ENCODE peak calls at places on chromosomes 6 and 20, in seven cellular contexts. One of them, this sample, is unnamed.
A peak's percentile ranks its signal among the peaks of the same experiment; 100 is the strongest.

GRCh38 chr6:69308584-69308983 is 488.2 kb downstream of the LMBRD1 start:
- DNase-seq in CD8-positive, alpha-beta T cell: no peak
- DNase-seq in HepG2: no peak
- DNase-seq in mammary epithelial cell: no peak
- DNase-seq in psoas muscle: no peak
- DNase-seq in left ventricle myocardium inferior: no peak
- DNase-seq in fibroblast of lung: no peak
- DNase-seq in this sample: no peak

GRCh38 chr20:61426361-61426760 is 174.3 kb downstream of the CDH4 start:
- DNase-seq in CD8-positive, alpha-beta T cell: no peak
- DNase-seq in HepG2: no peak
- DNase-seq in mammary epithelial cell: no peak
- DNase-seq in psoas muscle: no peak
- DNase-seq in left ventricle myocardium inferior: no peak
- DNase-seq in fibroblast of lung: peak; percentile 43
- DNase-seq in this sample: no peak

GRCh38 chr6:25061289-25061945 is 125.7 kb upstream of the RIPOR2 start:
- DNase-seq in CD8-positive, alpha-beta T cell: no peak
- DNase-seq in HepG2: no peak
- DNase-seq in mammary epithelial cell: no peak
- DNase-seq in psoas muscle: no peak
- DNase-seq in left ventricle myocardium inferior: no peak
- DNase-seq in fibroblast of lung: peak; percentile 47
- DNase-seq in this sample: no peak

GRCh38 chr6:52013035-52013434 is 74.4 kb downstream of the PKHD1 start:
- DNase-seq in CD8-positive, alpha-beta T cell: no peak
- DNase-seq in HepG2: no peak
- DNase-seq in mammary epithelial cell: peak; percentile 26
- DNase-seq in psoas muscle: no peak
- DNase-seq in left ventricle myocardium inferior: no peak
- DNase-seq in fibroblast of lung: no peak
- DNase-seq in this sample: no peak

GRCh38 chr6:104884867-104885517 is 25.3 kb upstream of the HACE1 start:
- DNase-seq in CD8-positive, alpha-beta T cell: no peak
- DNase-seq in HepG2: no peak
- DNase-seq in mammary epithelial cell: no peak
- DNase-seq in psoas muscle: no peak
- DNase-seq in left ventricle myocardium inferior: no peak
- DNase-seq in fibroblast of lung: peak; percentile 5
- DNase-seq in this sample: no peak

GRCh38 chr6:112408522-112408921 is 61.4 kb downstream of the RFPL4B start:
- DNase-seq in CD8-positive, alpha-beta T cell: peak; percentile 5
- DNase-seq in HepG2: no peak
- DNase-seq in mammary epithelial cell: no peak
- DNase-seq in psoas muscle: no peak
- DNase-seq in left ventricle myocardium inferior: no peak
- DNase-seq in fibroblast of lung: no peak
- DNase-seq in this sample: no peak

GRCh38 chr6:42331019-42331418 is 113.4 kb upstream of the MRPS10 start:
- DNase-seq in CD8-positive, alpha-beta T cell: no peak
- DNase-seq in HepG2: no peak
- DNase-seq in mammary epithelial cell: no peak
- DNase-seq in psoas muscle: no peak
- DNase-seq in left ventricle myocardium inferior: no peak
- DNase-seq in fibroblast of lung: no peak
- DNase-seq in this sample: no peak

GRCh38 chr6:3228046-3228671 is 706 bp upstream of the TUBB2B start:
- DNase-seq in CD8-positive, alpha-beta T cell: peak; percentile 30
- DNase-seq in HepG2: no peak
- DNase-seq in mammary epithelial cell: no peak
- DNase-seq in psoas muscle: no peak
- DNase-seq in left ventricle myocardium inferior: no peak
- DNase-seq in fibroblast of lung: no peak
- DNase-seq in this sample: peak; percentile 65

GRCh38 chr6:161618816-161619454 is 345.1 kb upstream of the AGPAT4 start:
- DNase-seq in CD8-positive, alpha-beta T cell: no peak
- DNase-seq in HepG2: peak; percentile 49
- DNase-seq in mammary epithelial cell: peak; percentile 35
- DNase-seq in psoas muscle: no peak
- DNase-seq in left ventricle myocardium inferior: peak; percentile 20
- DNase-seq in fibroblast of lung: peak; percentile 78
- DNase-seq in this sample: no peak

GRCh38 chr6:44024597-44025219 is 102.5 kb downstream of the MRPL14 start:
- DNase-seq in CD8-positive, alpha-beta T cell: no peak
- DNase-seq in HepG2: no peak
- DNase-seq in mammary epithelial cell: no peak
- DNase-seq in psoas muscle: no peak
- DNase-seq in left ventricle myocardium inferior: no peak
- DNase-seq in fibroblast of lung: no peak
- DNase-seq in this sample: no peak

GRCh38 chr6:112153926-112154621 is 66.7 kb downstream of the FAM229B start:
- DNase-seq in CD8-positive, alpha-beta T cell: no peak
- DNase-seq in HepG2: no peak
- DNase-seq in mammary epithelial cell: peak; percentile 53
- DNase-seq in psoas muscle: no peak
- DNase-seq in left ventricle myocardium inferior: no peak
- DNase-seq in fibroblast of lung: peak; percentile 94
- DNase-seq in this sample: no peak

GRCh38 chr6:161486903-161487531 is 213.2 kb upstream of the AGPAT4 start:
- DNase-seq in CD8-positive, alpha-beta T cell: no peak
- DNase-seq in HepG2: no peak
- DNase-seq in mammary epithelial cell: peak; percentile 50
- DNase-seq in psoas muscle: no peak
- DNase-seq in left ventricle myocardium inferior: no peak
- DNase-seq in fibroblast of lung: peak; percentile 55
- DNase-seq in this sample: no peak

GRCh38 chr6:2149370-2150006 is 95.9 kb downstream of the GMDS start:
- DNase-seq in CD8-positive, alpha-beta T cell: no peak
- DNase-seq in HepG2: no peak
- DNase-seq in mammary epithelial cell: no peak
- DNase-seq in psoas muscle: no peak
- DNase-seq in left ventricle myocardium inferior: no peak
- DNase-seq in fibroblast of lung: no peak
- DNase-seq in this sample: no peak

GRCh38 chr20:61942526-61942925 is 123.2 kb downstream of the TAF4 start:
- DNase-seq in CD8-positive, alpha-beta T cell: no peak
- DNase-seq in HepG2: no peak
- DNase-seq in mammary epithelial cell: no peak
- DNase-seq in psoas muscle: peak; percentile 21
- DNase-seq in left ventricle myocardium inferior: no peak
- DNase-seq in fibroblast of lung: no peak
- DNase-seq in this sample: no peak

GRCh38 chr6:107740496-107741190 is 83.5 kb downstream of the SCML4 start:
- DNase-seq in CD8-positive, alpha-beta T cell: no peak
- DNase-seq in HepG2: no peak
- DNase-seq in mammary epithelial cell: no peak
- DNase-seq in psoas muscle: no peak
- DNase-seq in left ventricle myocardium inferior: no peak
- DNase-seq in fibroblast of lung: no peak
- DNase-seq in this sample: no peak

GRCh38 chr6:129785081-129785755 is 75.2 kb upstream of the ARHGAP18 start:
- DNase-seq in CD8-positive, alpha-beta T cell: no peak
- DNase-seq in HepG2: no peak
- DNase-seq in mammary epithelial cell: no peak
- DNase-seq in psoas muscle: no peak
- DNase-seq in left ventricle myocardium inferior: no peak
- DNase-seq in fibroblast of lung: peak; percentile 20
- DNase-seq in this sample: no peak

GRCh38 chr6:157268835-157269234 is 54.5 kb downstream of the TMEM242 start:
- DNase-seq in CD8-positive, alpha-beta T cell: no peak
- DNase-seq in HepG2: no peak
- DNase-seq in mammary epithelial cell: no peak
- DNase-seq in psoas muscle: no peak
- DNase-seq in left ventricle myocardium inferior: peak; percentile 50
- DNase-seq in fibroblast of lung: no peak
- DNase-seq in this sample: no peak

GRCh38 chr6:164379786-164380185 is 929.6 kb downstream of the C6orf118 start:
- DNase-seq in CD8-positive, alpha-beta T cell: no peak
- DNase-seq in HepG2: no peak
- DNase-seq in mammary epithelial cell: no peak
- DNase-seq in psoas muscle: no peak
- DNase-seq in left ventricle myocardium inferior: no peak
- DNase-seq in fibroblast of lung: peak; percentile 35
- DNase-seq in this sample: no peak

GRCh38 chr6:45026003-45026516 is 302.1 kb upstream of the RUNX2 start:
- DNase-seq in CD8-positive, alpha-beta T cell: no peak
- DNase-seq in HepG2: peak; percentile 54
- DNase-seq in mammary epithelial cell: no peak
- DNase-seq in psoas muscle: no peak
- DNase-seq in left ventricle myocardium inferior: no peak
- DNase-seq in fibroblast of lung: no peak
- DNase-seq in this sample: no peak

GRCh38 chr6:87250019-87250418 is 72.4 kb upstream of the SMIM8 start:
- DNase-seq in CD8-positive, alpha-beta T cell: no peak
- DNase-seq in HepG2: no peak
- DNase-seq in mammary epithelial cell: no peak
- DNase-seq in psoas muscle: no peak
- DNase-seq in left ventricle myocardium inferior: no peak
- DNase-seq in fibroblast of lung: no peak
- DNase-seq in this sample: no peak

GRCh38 chr6:106160189-106160588 is 74.1 kb downstream of the PRDM1 start:
- DNase-seq in CD8-positive, alpha-beta T cell: no peak
- DNase-seq in HepG2: no peak
- DNase-seq in mammary epithelial cell: peak; percentile 12
- DNase-seq in psoas muscle: no peak
- DNase-seq in left ventricle myocardium inferior: no peak
- DNase-seq in fibroblast of lung: peak; percentile 69
- DNase-seq in this sample: no peak

GRCh38 chr20:57476073-57476526 is 48.8 kb downstream of the CTCFL start:
- DNase-seq in CD8-positive, alpha-beta T cell: no peak
- DNase-seq in HepG2: no peak
- DNase-seq in mammary epithelial cell: no peak
- DNase-seq in psoas muscle: no peak
- DNase-seq in left ventricle myocardium inferior: no peak
- DNase-seq in fibroblast of lung: no peak
- DNase-seq in this sample: no peak

GRCh38 chr6:158283304-158284005 is 28.8 kb upstream of the TULP4 start:
- DNase-seq in CD8-positive, alpha-beta T cell: peak; percentile 34
- DNase-seq in HepG2: no peak
- DNase-seq in mammary epithelial cell: peak; percentile 18
- DNase-seq in psoas muscle: no peak
- DNase-seq in left ventricle myocardium inferior: no peak
- DNase-seq in fibroblast of lung: peak; percentile 67
- DNase-seq in this sample: no peak

GRCh38 chr20:61822396-61822795 is 243.3 kb downstream of the TAF4 start:
- DNase-seq in CD8-positive, alpha-beta T cell: no peak
- DNase-seq in HepG2: no peak
- DNase-seq in mammary epithelial cell: no peak
- DNase-seq in psoas muscle: peak; percentile 33
- DNase-seq in left ventricle myocardium inferior: no peak
- DNase-seq in fibroblast of lung: no peak
- DNase-seq in this sample: no peak

GRCh38 chr6:29011276-29011734 is 6.2 kb upstream of the ZNF311 start:
- DNase-seq in CD8-positive, alpha-beta T cell: peak; percentile 51
- DNase-seq in HepG2: no peak
- DNase-seq in mammary epithelial cell: peak; percentile 53
- DNase-seq in psoas muscle: peak; percentile 55
- DNase-seq in left ventricle myocardium inferior: no peak
- DNase-seq in fibroblast of lung: peak; percentile 69
- DNase-seq in this sample: no peak

GRCh38 chr20:23106271-23106851 is 20.2 kb upstream of the CD93 start:
- DNase-seq in CD8-positive, alpha-beta T cell: no peak
- DNase-seq in HepG2: no peak
- DNase-seq in mammary epithelial cell: no peak
- DNase-seq in psoas muscle: peak; percentile 49
- DNase-seq in left ventricle myocardium inferior: no peak
- DNase-seq in fibroblast of lung: no peak
- DNase-seq in this sample: no peak

GRCh38 chr6:18477301-18477941 is 90.3 kb downstream of the RNF144B start:
- DNase-seq in CD8-positive, alpha-beta T cell: no peak
- DNase-seq in HepG2: no peak
- DNase-seq in mammary epithelial cell: no peak
- DNase-seq in psoas muscle: no peak
- DNase-seq in left ventricle myocardium inferior: no peak
- DNase-seq in fibroblast of lung: peak; percentile 55
- DNase-seq in this sample: no peak

GRCh38 chr6:170080828-170081368 is 210.0 kb downstream of the DLL1 start:
- DNase-seq in CD8-positive, alpha-beta T cell: no peak
- DNase-seq in HepG2: no peak
- DNase-seq in mammary epithelial cell: no peak
- DNase-seq in psoas muscle: peak; percentile 81
- DNase-seq in left ventricle myocardium inferior: peak; percentile 12
- DNase-seq in fibroblast of lung: no peak
- DNase-seq in this sample: no peak

GRCh38 chr6:71482742-71483141 is 194.1 kb downstream of the OGFRL1 start:
- DNase-seq in CD8-positive, alpha-beta T cell: no peak
- DNase-seq in HepG2: no peak
- DNase-seq in mammary epithelial cell: peak; percentile 35
- DNase-seq in psoas muscle: no peak
- DNase-seq in left ventricle myocardium inferior: no peak
- DNase-seq in fibroblast of lung: no peak
- DNase-seq in this sample: no peak
- TF ChIP-seq CTCF in CD8-positive, alpha-beta T cell: no peak
- TF ChIP-seq CTCF in HepG2: peak; percentile 10
- TF ChIP-seq CTCF in mammary epithelial cell: peak; percentile 48
- TF ChIP-seq CTCF in psoas muscle: peak; percentile 13
- TF ChIP-seq CTCF in left ventricle myocardium inferior: peak; percentile 43
- TF ChIP-seq CTCF in fibroblast of lung: peak; percentile 24
- TF ChIP-seq CTCF in this sample: no peak

DNA sequence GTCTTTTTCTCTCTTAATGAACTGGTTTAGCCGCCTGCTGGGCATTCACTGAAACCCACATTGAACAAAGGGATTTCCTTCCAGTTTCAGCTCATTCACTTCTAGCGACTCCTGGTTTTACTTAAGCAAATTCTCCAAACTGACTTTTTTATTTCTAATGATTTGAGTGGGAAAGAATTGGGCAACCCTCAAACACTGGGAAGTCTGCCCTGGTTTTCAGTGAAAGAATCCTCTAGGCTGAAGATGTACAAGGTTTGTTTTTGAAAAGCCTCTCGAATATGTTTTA is 45.5 kb downstream of the PLAGL1 start:
- DNase-seq in CD8-positive, alpha-beta T cell: no peak
- DNase-seq in HepG2: no peak
- DNase-seq in mammary epithelial cell: no peak
- DNase-seq in psoas muscle: no peak
- DNase-seq in left ventricle myocardium inferior: no peak
- DNase-seq in fibroblast of lung: peak; percentile 50
- DNase-seq in this sample: no peak
- TF ChIP-seq CTCF in CD8-positive, alpha-beta T cell: no peak
- TF ChIP-seq CTCF in HepG2: no peak
- TF ChIP-seq CTCF in mammary epithelial cell: peak; percentile 47
- TF ChIP-seq CTCF in psoas muscle: peak; percentile 20
- TF ChIP-seq CTCF in left ventricle myocardium inferior: peak; percentile 51
- TF ChIP-seq CTCF in fibroblast of lung: peak; percentile 68
- TF ChIP-seq CTCF in this sample: peak; percentile 69

GRCh38 chr6:138769102-138769676 is 4.4 kb upstream of the CCDC28A start:
- DNase-seq in CD8-positive, alpha-beta T cell: no peak
- DNase-seq in HepG2: no peak
- DNase-seq in mammary epithelial cell: no peak
- DNase-seq in psoas muscle: no peak
- DNase-seq in left ventricle myocardium inferior: no peak
- DNase-seq in fibroblast of lung: no peak
- DNase-seq in this sample: no peak

GRCh38 chr6:138765896-138766487 is 7.6 kb upstream of the CCDC28A start:
- DNase-seq in CD8-positive, alpha-beta T cell: no peak
- DNase-seq in HepG2: peak; percentile 48
- DNase-seq in mammary epithelial cell: peak; percentile 20
- DNase-seq in psoas muscle: no peak
- DNase-seq in left ventricle myocardium inferior: no peak
- DNase-seq in fibroblast of lung: peak; percentile 25
- DNase-seq in this sample: no peak
- TF ChIP-seq CTCF in CD8-positive, alpha-beta T cell: peak; percentile 86
- TF ChIP-seq CTCF in HepG2: peak; percentile 73
- TF ChIP-seq CTCF in mammary epithelial cell: peak; percentile 54
- TF ChIP-seq CTCF in psoas muscle: peak; percentile 68
- TF ChIP-seq CTCF in left ventricle myocardium inferior: peak; percentile 79
- TF ChIP-seq CTCF in fibroblast of lung: peak; percentile 59
- TF ChIP-seq CTCF in this sample: peak; percentile 78

GRCh38 chr20:44885392-44886275 is at the start of gene YWHAB:
- DNase-seq in CD8-positive, alpha-beta T cell: peak; percentile 96
- DNase-seq in HepG2: peak; percentile 98
- DNase-seq in mammary epithelial cell: peak; percentile 98
- DNase-seq in psoas muscle: peak; percentile 99
- DNase-seq in left ventricle myocardium inferior: peak; percentile 99
- DNase-seq in fibroblast of lung: peak; percentile 97
- DNase-seq in this sample: peak; percentile 98
- TF ChIP-seq CTCF in CD8-positive, alpha-beta T cell: no peak
- TF ChIP-seq CTCF in HepG2: peak; percentile 24
- TF ChIP-seq CTCF in mammary epithelial cell: peak; percentile 7
- TF ChIP-seq CTCF in psoas muscle: no peak
- TF ChIP-seq CTCF in left ventricle myocardium inferior: peak; percentile 50
- TF ChIP-seq CTCF in fibroblast of lung: no peak
- TF ChIP-seq CTCF in this sample: peak; percentile 22